ENCODE peak calls at places on chromosomes 6 and 20, in four cellular contexts. G is left lung, P is H9, O is adrenal gland. Q is an unnamed sample.

GRCh38 chr6:5570641-5571040 is 309.3 kb downstream of the FARS2 start:
- DNase-seq in G (no peak), P (no peak), O (no peak), Q (no peak)

GRCh38 chr6:151379933-151380847 is 11.2 kb downstream of the ZBTB2 start:
- DNase-seq in G (no peak), P (no peak), O (peak; percentile 66), Q (no peak)

GRCh38 chr20:454951-455350 is 7.4 kb downstream of the TBC1D20 start:
- DNase-seq in G (no peak), P (no peak), O (no peak), Q (no peak)

GRCh38 chr20:44354979-44355502 is 458 bp upstream of the HNF4A start:
- DNase-seq in G (no peak), P (no peak), O (no peak), Q (no peak)

GRCh38 chr20:51542033-51542893 is at the start of gene NFATC2:
- DNase-seq in G (peak; percentile 85), P (peak; percentile 70), O (peak; percentile 50), Q (peak; percentile 37)

GRCh38 chr6:117555882-117556498 is 46.3 kb downstream of the GOPC start:
- DNase-seq in G (no peak), P (no peak), O (peak; percentile 25), Q (peak; percentile 21)

GRCh38 chr6:138426500-138427123 is 22.6 kb downstream of the HEBP2 start:
- DNase-seq in G (no peak), P (no peak), O (no peak), Q (no peak)

GRCh38 chr6:20952605-20953004 is 418.3 kb downstream of the CDKAL1 start:
- DNase-seq in G (no peak), P (peak; percentile 27), O (no peak), Q (no peak)

GRCh38 chr20:53959849-53960585 is 110.4 kb downstream of the BCAS1 start:
- DNase-seq in G (no peak), P (no peak), O (no peak), Q (no peak)

GRCh38 chr20:2301164-2301622 is 5.4 kb downstream of the TGM3 start:
- DNase-seq in G (peak; percentile 76), P (no peak), O (peak; percentile 68), Q (no peak)

GRCh38 chr6:148294059-148294458 is 48.6 kb upstream of the SASH1 start:
- DNase-seq in G (no peak), P (no peak), O (no peak), Q (no peak)

GRCh38 chr20:14583413-14583812 is 246.0 kb upstream of the FLRT3 start:
- DNase-seq in G (no peak), P (no peak), O (no peak), Q (no peak)

GRCh38 chr6:120272038-120272437 is 922.5 kb upstream of the MAN1A1 start:
- DNase-seq in G (no peak), P (no peak), O (no peak), Q (no peak)

GRCh38 chr6:14476793-14477531 is 359.4 kb downstream of the CD83 start:
- DNase-seq in G (no peak), P (no peak), O (peak; percentile 43), Q (no peak)

GRCh38 chr6:159701413-159701999 is 8.5 kb upstream of the SOD2 start:
- DNase-seq in G (no peak), P (no peak), O (peak; percentile 49), Q (no peak)

GRCh38 chr6:53322188-53323029 is 26.3 kb downstream of the ELOVL5 start:
- DNase-seq in G (no peak), P (no peak), O (no peak), Q (no peak)

GRCh38 chr20:40325006-40325563 is 364.0 kb downstream of the MAFB start:
- DNase-seq in G (no peak), P (no peak), O (no peak), Q (no peak)

GRCh38 chr6:10355115-10355702 is 59.7 kb downstream of the TFAP2A start:
- DNase-seq in G (no peak), P (no peak), O (no peak), Q (no peak)

GRCh38 chr6:30942338-30943060 is 1.7 kb downstream of the MUCL3 start:
- DNase-seq in G (peak; percentile 88), P (peak; percentile 95), O (peak; percentile 83), Q (peak; percentile 65)

GRCh38 chr6:8135276-8135675 is 32.9 kb upstream of the EEF1E1 start:
- DNase-seq in G (no peak), P (no peak), O (no peak), Q (no peak)

GRCh38 chr6:168048724-168049025 is 30.3 kb downstream of the FRMD1 start:
- DNase-seq in G (no peak), P (no peak), O (no peak), Q (no peak)

GRCh38 chr6:42879372-42880239 is at the start of gene RPL7L1:
- DNase-seq in G (peak; percentile 94), P (peak; percentile 90), O (peak; percentile 88), Q (peak; percentile 48)

GRCh38 chr20:17936791-17937687 is 31.6 kb downstream of the SNX5 start:
- DNase-seq in G (no peak), P (no peak), O (no peak), Q (no peak)

GRCh38 chr20:10063482-10063881 is 28.7 kb downstream of the ANKEF1 start:
- DNase-seq in G (no peak), P (no peak), O (no peak), Q (no peak)

GRCh38 chr6:142207265-142207877 is 60.3 kb downstream of the VTA1 start:
- DNase-seq in G (no peak), P (peak; percentile 72), O (peak; percentile 53), Q (peak; percentile 20)

GRCh38 chr20:45323731-45324130 is 15.6 kb upstream of the MATN4 start:
- DNase-seq in G (no peak), P (no peak), O (no peak), Q (no peak)

GRCh38 chr6:148593130-148593812 is 153.6 kb upstream of the UST start:
- DNase-seq in G (no peak), P (no peak), O (no peak), Q (no peak)

GRCh38 chr6:111725446-111726112 is 119.9 kb upstream of the TRAF3IP2 start:
- DNase-seq in G (no peak), P (no peak), O (no peak), Q (no peak)

GRCh38 chr6:20540683-20541082 is 6.4 kb downstream of the CDKAL1 start:
- DNase-seq in G (no peak), P (no peak), O (peak; percentile 56), Q (no peak)

GRCh38 chr6:34475167-34476047 is 9.5 kb downstream of the PACSIN1 start:
- DNase-seq in G (no peak), P (no peak), O (no peak), Q (no peak)

GRCh38 chr20:11128131-11128831 is 454.5 kb upstream of the JAG1 start:
- DNase-seq in G (no peak), P (no peak), O (no peak), Q (no peak)

GRCh38 chr6:154408906-154409500 is 52.4 kb upstream of the IPCEF1 start:
- DNase-seq in G (no peak), P (no peak), O (no peak), Q (no peak)

GRCh38 chr6:130826442-130827246 is 562 bp upstream of the SMLR1 start:
- DNase-seq in G (no peak), P (no peak), O (no peak), Q (no peak)

GRCh38 chr6:169850746-169851145 is 99.3 kb downstream of the ERMARD start:
- DNase-seq in G (no peak), P (no peak), O (no peak), Q (no peak)

GRCh38 chr6:163339466-163339865 is 75.1 kb upstream of the QKI start:
- DNase-seq in G (no peak), P (no peak), O (no peak), Q (no peak)

GRCh38 chr6:77290798-77291197 is 172.5 kb downstream of the HTR1B start:
- DNase-seq in G (no peak), P (no peak), O (no peak), Q (no peak)

GRCh38 chr20:17570347-17571152 is 675 bp downstream of the DSTN start:
- DNase-seq in G (no peak), P (peak; percentile 48), O (peak; percentile 74), Q (peak; percentile 48)

GRCh38 chr20:19901226-19901625 is 115.9 kb upstream of the NAA20 start:
- DNase-seq in G (no peak), P (no peak), O (no peak), Q (no peak)
- TF ChIP-seq CTCF in G (no peak), P (no peak), O (no peak), Q (no peak)

DNA sequence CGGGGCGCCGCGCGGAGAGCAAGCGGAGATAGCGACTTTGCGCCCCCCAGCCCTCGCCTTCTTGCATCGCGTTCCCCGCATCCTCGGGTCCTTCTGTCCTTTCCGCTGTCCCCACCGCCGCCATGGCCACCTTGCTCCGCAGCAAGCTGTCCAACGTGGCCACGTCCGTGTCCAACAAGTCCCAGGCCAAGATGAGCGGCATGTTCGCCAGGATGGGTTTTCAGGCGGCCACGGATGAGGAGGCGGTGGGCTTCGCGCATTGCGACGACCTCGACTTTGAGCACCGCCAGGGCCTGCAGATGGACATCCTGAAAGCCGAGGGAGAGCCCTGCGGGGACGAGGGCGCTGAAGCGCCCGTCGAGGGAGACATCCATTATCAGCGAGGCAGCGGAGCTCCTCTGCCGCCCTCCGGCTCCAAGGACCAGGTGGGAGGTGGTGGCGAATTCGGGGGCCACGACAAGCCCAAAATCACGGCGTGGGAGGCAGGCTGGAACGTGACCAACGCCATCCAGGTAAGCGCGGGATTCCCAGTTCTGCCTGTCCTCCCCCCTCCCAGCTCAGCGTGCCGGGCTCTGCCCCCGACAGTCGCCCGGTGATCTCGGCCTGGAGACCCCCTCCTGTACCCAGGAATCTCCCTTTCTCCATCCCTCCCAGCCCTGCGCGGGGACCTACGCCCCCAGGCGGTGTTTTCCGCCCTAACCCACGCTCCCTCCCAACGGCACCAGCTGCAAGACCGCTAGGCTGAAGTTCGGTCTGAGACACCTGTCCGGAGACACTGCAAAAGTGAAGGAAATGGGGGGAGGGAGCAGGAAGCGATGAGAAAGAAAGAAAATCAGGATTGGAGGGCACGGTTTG is 544 bp downstream of the SLC32A1 start:
- DNase-seq in G (no peak), P (peak; percentile 72), O (no peak), Q (no peak)
- TF ChIP-seq CTCF in G (no peak), P (peak; percentile 32), O (no peak), Q (no peak)

DNA sequence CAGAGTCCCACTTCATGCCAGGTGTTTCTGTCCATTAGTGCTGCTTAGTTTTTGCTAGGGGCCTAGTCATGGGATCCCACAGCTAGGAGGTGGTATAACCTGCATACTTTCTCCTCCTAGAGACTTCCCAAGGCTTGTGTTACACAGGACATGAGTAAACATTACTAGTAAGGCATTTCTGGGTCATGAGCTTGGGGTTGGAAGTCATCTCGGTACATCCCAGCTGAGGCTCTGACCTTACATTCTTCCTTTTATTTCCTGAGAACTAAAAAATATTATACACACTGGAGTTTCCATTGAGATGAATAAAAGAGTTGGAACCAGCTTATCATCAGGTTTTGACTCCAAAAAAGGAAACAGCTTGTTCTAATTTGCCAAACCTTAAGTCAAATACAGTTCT is 20.9 kb upstream of the PNPLA1 start:
- DNase-seq in G (no peak), P (no peak), O (no peak), Q (no peak)
- TF ChIP-seq CTCF in G (no peak), P (no peak), O (no peak), Q (no peak)

DNA sequence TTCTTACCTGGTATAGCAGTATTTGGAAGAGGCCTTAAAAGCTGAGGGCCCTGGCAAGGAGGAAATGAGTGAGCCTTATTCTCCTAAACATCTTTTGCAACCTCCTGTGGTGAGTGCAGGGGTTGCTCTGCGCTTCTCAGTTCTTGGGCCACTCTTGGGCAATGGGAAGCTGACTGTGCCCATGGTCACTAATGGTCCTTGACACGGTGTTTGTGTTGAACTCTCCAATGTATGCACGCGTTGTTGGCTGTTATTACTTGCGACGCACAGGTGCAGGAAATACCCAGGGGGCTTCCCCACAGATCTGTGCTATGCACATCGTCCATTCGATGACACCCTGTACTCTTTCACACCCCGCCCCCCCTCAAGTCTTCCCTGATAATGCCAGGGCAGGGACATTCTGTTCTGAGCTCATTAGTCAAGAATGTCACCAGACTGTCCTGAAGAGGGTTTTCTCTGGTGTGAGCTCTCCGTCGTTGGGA is 79.7 kb downstream of the EDN1 start:
- DNase-seq in G (peak; percentile 71), P (no peak), O (no peak), Q (no peak)
- TF ChIP-seq CTCF in G (no peak), P (no peak), O (no peak), Q (no peak)